ENCODE peak calls at places on chromosomes 3 and 15, in eight cellular contexts. Y, D, I, O, B, K, A and U are unnamed samples.

GRCh38 chr3:73520931-73521461 is 103.7 kb downstream of the PDZRN3 start:
- DNase-seq in Y (no peak), D (no peak), I (peak), O (no peak), B (peak), K (no peak), A (no peak), U (no peak)

GRCh38 chr3:25372167-25372566 is 55.9 kb upstream of the RARB start:
- DNase-seq in Y (no peak), D (no peak), I (no peak), O (no peak), B (no peak), K (no peak), A (no peak), U (no peak)

GRCh38 chr3:24704496-24704895 is 209.8 kb upstream of the THRB start:
- DNase-seq in Y (no peak), D (no peak), I (no peak), O (no peak), B (peak), K (no peak), A (no peak), U (no peak)

GRCh38 chr3:5479229-5479799 is 291.8 kb downstream of the EDEM1 start:
- DNase-seq in Y (no peak), D (no peak), I (no peak), O (no peak), B (no peak), K (no peak), A (no peak), U (no peak)

GRCh38 chr3:193095366-193095765 is 145.7 kb upstream of the PLAAT1 start:
- DNase-seq in Y (no peak), D (no peak), I (no peak), O (no peak), B (no peak), K (no peak), A (no peak), U (no peak)

GRCh38 chr15:46365612-46366011 is 730.8 kb downstream of the SQOR start:
- DNase-seq in Y (peak), D (no peak), I (no peak), O (no peak), B (peak), K (no peak), A (peak), U (no peak)

GRCh38 chr3:197959891-197960693 is at the start of gene LMLN:
- DNase-seq in Y (peak), D (peak), I (peak), O (peak), B (peak), K (peak), A (peak), U (peak)

GRCh38 chr15:55327392-55327791 is 8.4 kb downstream of the PIGB start:
- DNase-seq in Y (no peak), D (no peak), I (no peak), O (no peak), B (no peak), K (no peak), A (no peak), U (no peak)

GRCh38 chr15:41936649-41937567 is 35.4 kb downstream of the EHD4 start:
- DNase-seq in Y (no peak), D (peak), I (no peak), O (peak), B (no peak), K (no peak), A (no peak), U (peak)

GRCh38 chr3:24336101-24336500 is 158.5 kb downstream of the THRB start:
- DNase-seq in Y (no peak), D (no peak), I (no peak), O (no peak), B (no peak), K (no peak), A (no peak), U (no peak)